ENCODE peak calls at places on chromosomes 7 and 10, in nine cellular contexts. U is HT-29; R is stimulated activated CD8-positive, alpha-beta memory T cell treated with anti-CD3 and anti-CD28 coated beads, Interleukin-7, amount 100 ng/mL, for 1 hour; E is NCI-H1092; S is Caki2; B is HTR-8/SVneo; I is RPMI8226; X is fibroblast of the aortic adventitia; V is midbrain. M is an unnamed sample.

GRCh38 chr7:20561908-20562307 is 53.6 kb upstream of the ABCB5 start:
- DNase-seq in U (no peak), V (no peak), E (no peak), X (peak), I (no peak), B (no peak), S (no peak), R (no peak), M (no peak)

GRCh38 chr10:34024708-34025425 is 690.4 kb upstream of the NRP1 start:
- DNase-seq in E (no peak), V (no peak), S (peak), I (no peak), B (no peak), U (no peak), R (no peak), X (no peak), M (no peak)

GRCh38 chr10:129963831-129964501 is at the start of gene EBF3:
- DNase-seq in X (peak), E (peak), B (peak), V (no peak), U (no peak), I (no peak), R (no peak), S (no peak), M (no peak)

GRCh38 chr10:119270893-119271361 is 63.6 kb downstream of the GRK5 start:
- DNase-seq in R (peak), E (no peak), I (no peak), X (peak), B (no peak), V (no peak), U (peak), S (no peak), M (no peak)

GRCh38 chr10:3980660-3981059 is 195.7 kb upstream of the KLF6 start:
- DNase-seq in V (no peak), B (no peak), I (no peak), R (no peak), E (no peak), S (no peak), U (no peak), X (no peak), M (no peak)

GRCh38 chr10:51773681-51774080 is 74.3 kb upstream of the CSTF2T start:
- DNase-seq in E (no peak), I (no peak), S (no peak), R (no peak), X (peak), U (no peak), B (no peak), V (no peak), M (no peak)

GRCh38 chr7:51123322-51124021 is 193.1 kb downstream of the COBL start:
- DNase-seq in B (peak), E (no peak), I (no peak), S (peak), X (peak), U (peak), V (peak), R (no peak), M (no peak)

GRCh38 chr10:93596539-93596938 is 4.5 kb downstream of the RBP4 start:
- DNase-seq in I (no peak), X (no peak), B (no peak), U (no peak), S (no peak), E (no peak), V (no peak), R (no peak), M (no peak)

GRCh38 chr7:7830122-7830878 is 111.9 kb upstream of the RPA3 start:
- DNase-seq in X (peak), U (no peak), I (no peak), R (no peak), E (peak), V (no peak), S (no peak), B (no peak), M (no peak)

M was measured in NCI-H187 treated with DMSO at 0.1 percent for 48 hours.